ENCODE peak calls at places on chromosomes 11 and 22, in six cellular contexts. H is neuronal stem cell, D is IMR-90, P is H1, B is trophoblast cell, Q is mesenchymal stem cell. O is an unnamed sample.
A peak's percentile ranks its signal among the peaks of the same experiment; 100 is the strongest.

GRCh38 chr11:72609045-72609444 is 65.2 kb downstream of the PDE2A start:
- DNase-seq in H (no peak), D (peak; percentile 30), P (no peak), B (peak; percentile 31), Q (peak; percentile 32), O (no peak)

GRCh38 chr11:66136752-66137123 is 66.7 kb downstream of the PACS1 start:
- DNase-seq in H (no peak), D (peak; percentile 87), P (no peak), B (no peak), Q (peak; percentile 87), O (no peak)

GRCh38 chr11:12394601-12395000 is 17.2 kb downstream of the PARVA start:
- DNase-seq in H (no peak), D (no peak), P (no peak), B (peak; percentile 76), Q (no peak), O (no peak)

GRCh38 chr11:88886796-88887195 is 179.0 kb downstream of the GRM5 start:
- DNase-seq in H (peak; percentile 0), D (peak; percentile 46), P (peak; percentile 63), B (peak; percentile 62), Q (no peak), O (peak; percentile 43)

GRCh38 chr11:20055312-20055711 is 105.0 kb downstream of the DBX1 start:
- DNase-seq in H (no peak), D (no peak), P (no peak), B (peak; percentile 69), Q (no peak), O (no peak)

GRCh38 chr11:34653851-34654490 is 33.1 kb downstream of the EHF start:
- DNase-seq in H (no peak), D (peak; percentile 99), P (no peak), B (peak; percentile 61), Q (peak; percentile 95), O (no peak)

GRCh38 chr11:37343279-37343678 is 745.2 kb upstream of the RAG2 start:
- DNase-seq in H (no peak), D (no peak), P (no peak), B (no peak), Q (no peak), O (no peak)

GRCh38 chr11:17741487-17741886 is 6.9 kb downstream of the KCNC1 start:
- DNase-seq in H (no peak), D (no peak), P (no peak), B (no peak), Q (no peak), O (no peak)

GRCh38 chr11:64461081-64461480 is 102.1 kb downstream of the RPS6KA4 start:
- DNase-seq in H (no peak), D (no peak), P (no peak), B (no peak), Q (no peak), O (no peak)

GRCh38 chr11:61787928-61788491 is 4.4 kb downstream of the TMEM258 start:
- DNase-seq in H (peak; percentile 30), D (peak; percentile 61), P (peak; percentile 75), B (peak; percentile 21), Q (peak; percentile 74), O (peak; percentile 74)

GRCh38 chr22:46731246-46732040 is 6.6 kb downstream of the CERK start:
- DNase-seq in H (no peak), D (no peak), P (peak; percentile 55), B (no peak), Q (peak; percentile 58), O (peak; percentile 54)

GRCh38 chr22:25407859-25408229 is 156.6 kb upstream of the GRK3 start:
- DNase-seq in H (no peak), D (no peak), P (no peak), B (no peak), Q (no peak), O (no peak)

GRCh38 chr22:25409240-25409639 is 155.2 kb upstream of the GRK3 start:
- DNase-seq in H (no peak), D (no peak), P (no peak), B (no peak), Q (no peak), O (no peak)

GRCh38 chr22:25407226-25407858 is 157.1 kb upstream of the GRK3 start:
- DNase-seq in H (no peak), D (no peak), P (no peak), B (peak; percentile 83), Q (no peak), O (no peak)

GRCh38 chr22:25413620-25414019 is 150.9 kb upstream of the GRK3 start:
- DNase-seq in H (no peak), D (no peak), P (no peak), B (no peak), Q (no peak), O (no peak)

GRCh38 chr22:25410849-25411248 is 153.6 kb upstream of the GRK3 start:
- DNase-seq in H (no peak), D (no peak), P (no peak), B (no peak), Q (no peak), O (no peak)
- H3K9ac ChIP-seq in H (no peak overlapping the region), D (no peak overlapping the region), P (no peak overlapping the region), B (no peak overlapping the region), Q (no peak overlapping the region), O (no peak overlapping the region)

GRCh38 chr11:121688860-121689614 is 236.3 kb upstream of the SORL1-AS1 start:
- DNase-seq in H (no peak), D (no peak), P (no peak), B (peak; percentile 2), Q (no peak), O (peak; percentile 52)
- H2BK120ac ChIP-seq in H (no peak overlapping the region), D (peak overlapping the region; percentile 7), P (no peak overlapping the region), B (peak overlapping the region; percentile 74), Q (no peak overlapping the region), O (no peak overlapping the region)

DNA sequence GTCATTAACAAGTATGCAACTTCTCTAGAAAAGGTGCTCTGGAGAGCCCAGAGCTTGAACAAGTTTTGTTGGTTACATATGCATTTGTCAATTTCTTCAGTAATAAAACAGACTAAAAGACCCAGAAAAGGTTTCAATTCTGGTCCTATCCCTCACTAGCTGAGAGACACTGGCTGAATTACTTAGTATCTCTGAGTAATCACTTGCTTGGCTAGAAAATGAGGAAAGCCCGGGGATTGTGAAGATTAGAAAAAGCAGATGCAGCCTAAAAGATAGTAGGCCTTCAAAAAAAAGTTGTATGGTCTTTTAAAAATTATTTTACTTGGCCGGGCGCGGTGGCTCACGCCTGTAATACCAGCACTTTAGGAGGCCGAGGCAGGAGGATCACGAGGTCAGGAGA is 41.2 kb downstream of the MAPK1 start:
- DNase-seq in H (no peak), D (no peak), P (no peak), B (no peak), Q (no peak), O (no peak)
- H4K91ac ChIP-seq in H (no peak overlapping the region), D (no peak overlapping the region), P (no peak overlapping the region), B (no peak overlapping the region), Q (no peak overlapping the region), O (no peak overlapping the region)

DNA sequence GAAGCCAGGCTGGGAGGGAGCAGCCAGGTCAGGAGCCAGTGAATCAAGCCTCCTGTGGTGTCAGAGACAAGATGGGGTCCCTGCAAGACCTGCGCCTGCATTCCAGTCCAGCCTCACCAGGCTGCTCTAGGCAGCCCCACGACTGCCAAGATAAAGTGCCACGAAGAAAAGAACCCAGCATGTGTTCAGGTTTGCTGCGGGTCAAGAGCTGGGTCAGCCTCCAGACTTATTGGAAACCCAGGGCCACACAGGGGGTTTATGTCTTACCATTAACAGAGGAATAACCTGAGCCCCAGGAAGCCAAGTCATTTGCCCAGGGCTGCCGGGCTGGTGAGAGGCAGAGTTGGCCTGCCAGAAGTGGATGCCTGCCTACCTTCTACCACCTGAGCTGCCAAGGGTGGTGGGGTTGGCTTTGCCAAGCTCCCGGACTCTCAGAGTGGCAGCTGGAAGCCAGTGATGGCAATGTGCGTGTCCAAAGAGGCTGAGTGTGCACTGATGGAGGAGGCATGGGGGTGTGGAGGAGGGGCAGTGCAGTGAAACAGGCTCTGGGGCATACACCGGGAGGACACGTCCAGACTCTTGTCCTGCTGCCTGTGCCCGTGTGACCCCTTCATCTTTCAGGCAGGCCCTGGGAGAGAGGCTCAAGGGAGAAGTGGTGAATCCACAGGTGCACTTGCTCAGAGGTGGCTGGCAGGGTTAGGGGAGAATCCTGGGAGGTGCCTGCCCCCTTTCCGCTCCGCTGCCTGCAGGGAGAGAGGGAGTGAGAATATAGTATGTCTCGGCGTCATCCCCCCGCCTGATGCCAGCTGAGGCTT is 1.7 kb downstream of the RASD2 start:
- DNase-seq in H (no peak), D (no peak), P (no peak), B (no peak), Q (no peak), O (no peak)
- H3K9ac ChIP-seq in H (no peak overlapping the region), D (no peak overlapping the region), P (no peak overlapping the region), B (no peak overlapping the region), Q (no peak overlapping the region), O (no peak overlapping the region)